ENCODE peak calls at places on chromosomes 13 and 19, in nine cellular contexts. H, B, W, T, S, C, D, Q and J are unnamed samples.

GRCh38 chr19:47691782-47692181 is 21.4 kb upstream of the EHD2 start:
- DNase-seq in C (no peak), D (no peak), B (no peak), T (peak; percentile 49), H (no peak), S (no peak), Q (no peak), W (no peak), J (no peak)

GRCh38 chr13:76762731-76763130 is 123.5 kb downstream of the KCTD12 start:
- DNase-seq in T (no peak), B (no peak), H (no peak), Q (no peak), W (no peak), C (no peak), D (no peak), S (no peak), J (peak; percentile 29)

GRCh38 chr13:40149611-40150283 is 494.3 kb downstream of the COG6 start:
- DNase-seq in B (no peak), W (no peak), D (no peak), S (no peak), Q (no peak), H (no peak), T (no peak), C (peak; percentile 7), J (no peak)

GRCh38 chr19:56595548-56595899 is 422 bp downstream of the ZNF71 start:
- DNase-seq in C (no peak), S (no peak), Q (no peak), T (no peak), H (no peak), D (peak; percentile 36), B (no peak), W (no peak), J (no peak)

GRCh38 chr13:41458939-41459753 is 1.8 kb downstream of the RGCC start:
- DNase-seq in D (no peak), H (peak; percentile 74), S (peak; percentile 48), C (peak; percentile 29), W (peak; percentile 42), T (no peak), B (no peak), Q (peak; percentile 13), J (no peak)

GRCh38 chr19:52369463-52370340 is at the start of gene ZNF880:
- DNase-seq in W (peak; percentile 88), Q (no peak), S (peak; percentile 86), T (peak; percentile 96), D (no peak), H (peak; percentile 86), B (peak; percentile 82), C (peak; percentile 6), J (peak; percentile 97)

GRCh38 chr19:1237754-1238372 is at the start of gene CBARP:
- DNase-seq in C (no peak), S (no peak), Q (no peak), B (no peak), T (no peak), H (no peak), W (no peak), D (peak; percentile 10), J (peak; percentile 76)

GRCh38 chr13:74090869-74091605 is 43.2 kb downstream of the KLF12 start:
- DNase-seq in T (no peak), D (no peak), C (no peak), W (no peak), H (peak; percentile 32), B (no peak), Q (no peak), S (no peak), J (no peak)

GRCh38 chr13:27172495-27172842 is 858 bp upstream of the USP12 start:
- DNase-seq in D (no peak), Q (no peak), W (no peak), H (no peak), B (peak; percentile 13), C (no peak), S (no peak), T (no peak), J (no peak)

GRCh38 chr13:93535256-93535655 is 308.6 kb downstream of the GPC6 start:
- DNase-seq in H (no peak), S (no peak), T (no peak), D (no peak), Q (no peak), W (no peak), C (no peak), B (no peak), J (no peak)

GRCh38 chr13:59178344-59178743 is 985.4 kb downstream of the DIAPH3 start:
- DNase-seq in C (no peak), T (no peak), W (no peak), D (no peak), H (no peak), Q (no peak), S (no peak), B (no peak), J (no peak)

GRCh38 chr19:41265376-41266153 is 1.4 kb downstream of the HNRNPUL1 start:
- DNase-seq in B (no peak), T (no peak), H (no peak), C (peak; percentile 74), D (no peak), W (no peak), S (no peak), Q (no peak), J (no peak)